ENCODE peak calls at places on chromosomes 4 and X, in seven cellular contexts. T is mucosa of gallbladder; I is mucosa of descending colon; X is pons; A is NCI-H1105; O is kidney tubule cell; D is activated T-helper 9 cell treated with anti-CD3 and anti-CD28 coated beads, Interleukin-2, amount 50 U/mL, for 16 hours. F is an unnamed sample.

GRCh38 chr4:137998666-137999429 is 243.3 kb downstream of the SLC7A11 start:
- DNase-seq in T (no peak), I (no peak), X (no peak), A (no peak), O (peak), D (no peak), F (no peak)

GRCh38 chrX:47078129-47079043 is at the start of gene RGN:
- DNase-seq in T (no peak), I (no peak), X (no peak), A (no peak), O (peak), D (no peak), F (no peak)

GRCh38 chr4:69470561-69470960 is 25.1 kb downstream of the UGT2B4 start:
- DNase-seq in T (no peak), I (no peak), X (no peak), A (no peak), O (peak), D (no peak), F (no peak)

GRCh38 chrX:152821145-152821765 is 9.3 kb downstream of the CETN2 start:
- DNase-seq in T (no peak), I (peak), X (no peak), A (peak), O (peak), D (no peak), F (peak)

GRCh38 chr4:68865178-68865638 is 49.4 kb downstream of the UGT2B10 start:
- DNase-seq in T (peak), I (no peak), X (no peak), A (no peak), O (no peak), D (no peak), F (no peak)

GRCh38 chr4:39044364-39044946 is 12.2 kb upstream of the TMEM156 start:
- DNase-seq in T (peak), I (peak), X (peak), A (peak), O (peak), D (peak), F (peak)

GRCh38 chr4:54320826-54321320 is 91.8 kb downstream of the PDGFRA start:
- DNase-seq in T (no peak), I (no peak), X (no peak), A (no peak), O (no peak), D (no peak), F (no peak)

GRCh38 chr4:51909236-51909703 is 66.3 kb downstream of the DCUN1D4 start:
- DNase-seq in T (peak), I (peak), X (no peak), A (no peak), O (no peak), D (no peak), F (no peak)

GRCh38 chrX:27751976-27752375 is 55.8 kb upstream of the MAGEB10 start:
- DNase-seq in T (no peak), I (no peak), X (no peak), A (no peak), O (no peak), D (no peak), F (peak)

GRCh38 chr4:110477836-110478235 is 1.9 kb downstream of the ENPEP start:
- DNase-seq in T (no peak), I (no peak), X (no peak), A (no peak), O (peak), D (no peak), F (no peak)

GRCh38 chr4:154687840-154688239 is 56.0 kb upstream of the LRAT start:
- DNase-seq in T (no peak), I (no peak), X (no peak), A (no peak), O (no peak), D (no peak), F (no peak)

GRCh38 chr4:10371869-10372471 is 85.3 kb downstream of the ZNF518B start:
- DNase-seq in T (no peak), I (no peak), X (no peak), A (no peak), O (no peak), D (no peak), F (peak)

GRCh38 chrX:153928846-153929245 is 2.8 kb upstream of the ARHGAP4 start:
- DNase-seq in T (no peak), I (no peak), X (no peak), A (no peak), O (no peak), D (no peak), F (peak)

GRCh38 chr4:11635336-11635735 is 206.6 kb upstream of the HS3ST1 start:
- DNase-seq in T (no peak), I (no peak), X (no peak), A (no peak), O (peak), D (no peak), F (no peak)

GRCh38 chr4:54318904-54319303 is 89.8 kb downstream of the PDGFRA start:
- DNase-seq in T (no peak), I (no peak), X (peak), A (no peak), O (peak), D (no peak), F (peak)

GRCh38 chr4:189843392-189844009 is 97.2 kb upstream of the FRG1 start:
- DNase-seq in T (no peak), I (no peak), X (no peak), A (no peak), O (peak), D (no peak), F (no peak)

GRCh38 chr4:25211721-25212120 is 22.1 kb upstream of the PI4K2B start:
- DNase-seq in T (no peak), I (no peak), X (no peak), A (no peak), O (no peak), D (no peak), F (no peak)

GRCh38 chr4:10083861-10084641 is 32.5 kb downstream of the WDR1 start:
- DNase-seq in T (no peak), I (peak), X (no peak), A (no peak), O (no peak), D (no peak), F (no peak)

GRCh38 chr4:123671633-123672404 is 275.2 kb downstream of the SPRY1 start:
- DNase-seq in T (no peak), I (no peak), X (no peak), A (no peak), O (peak), D (no peak), F (no peak)

GRCh38 chr4:157220026-157220881 is at the start of gene GRIA2:
- DNase-seq in T (peak), I (peak), X (peak), A (peak), O (peak), D (no peak), F (no peak)

GRCh38 chr4:41363384-41363981 is 106.8 kb downstream of the UCHL1 start:
- DNase-seq in T (no peak), I (no peak), X (peak), A (no peak), O (peak), D (no peak), F (no peak)

GRCh38 chr4:54066088-54066415 is 1.6 kb upstream of the CHIC2 start:
- DNase-seq in T (no peak), I (no peak), X (no peak), A (no peak), O (no peak), D (no peak), F (no peak)

GRCh38 chrX:13627306-13627705 is 25.6 kb upstream of the TCEANC start:
- DNase-seq in T (no peak), I (no peak), X (no peak), A (no peak), O (no peak), D (no peak), F (no peak)

GRCh38 chr4:105257817-105258495 is 111.3 kb downstream of the TET2 start:
- DNase-seq in T (no peak), I (no peak), X (no peak), A (no peak), O (no peak), D (no peak), F (no peak)

GRCh38 chr4:114754616-114755015 is 156.0 kb downstream of the UGT8 start:
- DNase-seq in T (no peak), I (no peak), X (no peak), A (no peak), O (no peak), D (no peak), F (no peak)

GRCh38 chr4:179352221-179352620 is 1910.0 kb upstream of the AGA start:
- DNase-seq in T (no peak), I (no peak), X (no peak), A (no peak), O (no peak), D (no peak), F (no peak)

GRCh38 chr4:5708171-5708828 is at the start of gene EVC2:
- DNase-seq in T (peak), I (peak), X (no peak), A (no peak), O (peak), D (no peak), F (no peak)

GRCh38 chrX:103585421-103586313 is at the start of gene TCEAL4:
- DNase-seq in T (peak), I (peak), X (peak), A (peak), O (peak), D (peak), F (peak)

GRCh38 chr4:107083-107443 is 17.2 kb upstream of the ZNF718 start:
- DNase-seq in T (no peak), I (no peak), X (no peak), A (no peak), O (no peak), D (no peak), F (no peak)

GRCh38 chr4:113292371-113293042 is 243.1 kb downstream of the ANK2 start:
- DNase-seq in T (no peak), I (peak), X (peak), A (no peak), O (no peak), D (no peak), F (no peak)

GRCh38 chr4:66355328-66355727 is 685.0 kb upstream of the EPHA5 start:
- DNase-seq in T (no peak), I (no peak), X (no peak), A (no peak), O (no peak), D (no peak), F (no peak)